ENCODE peak calls at places on chromosome 13, in nine cellular contexts. B, U, P, T, D, V, R, G and O are unnamed samples.

GRCh38 chr13:99256709-99257108 is 1.5 kb downstream of the GPR18 start:
- DNase-seq in B (no peak), U (no peak), P (peak; percentile 81), T (no peak), D (no peak), V (no peak), R (no peak), G (no peak), O (no peak)

GRCh38 chr13:75635621-75636338 is at the start of gene LMO7:
- DNase-seq in B (peak; percentile 71), U (no peak), P (peak; percentile 75), T (peak; percentile 9), D (peak; percentile 23), V (peak; percentile 6), R (peak; percentile 72), G (peak; percentile 53), O (peak; percentile 34)

GRCh38 chr13:87999791-88000190 is 328.6 kb downstream of the SLITRK5 start:
- DNase-seq in B (no peak), U (no peak), P (no peak), T (no peak), D (no peak), V (no peak), R (no peak), G (peak; percentile 18), O (no peak)

GRCh38 chr13:23356368-23356767 is 77.1 kb downstream of the SACS start:
- DNase-seq in B (no peak), U (no peak), P (no peak), T (no peak), D (no peak), V (no peak), R (no peak), G (no peak), O (no peak)

GRCh38 chr13:97329331-97329730 is 104.6 kb upstream of the RAP2A start:
- DNase-seq in B (no peak), U (no peak), P (peak; percentile 47), T (no peak), D (no peak), V (no peak), R (no peak), G (no peak), O (no peak)

GRCh38 chr13:34300559-34300958 is 482.6 kb downstream of the RFC3 start:
- DNase-seq in B (no peak), U (no peak), P (peak; percentile 55), T (no peak), D (no peak), V (no peak), R (no peak), G (no peak), O (no peak)

GRCh38 chr13:28710161-28710560 is 8.6 kb downstream of the SLC46A3 start:
- DNase-seq in B (peak; percentile 71), U (no peak), P (no peak), T (no peak), D (no peak), V (no peak), R (no peak), G (no peak), O (no peak)

GRCh38 chr13:106529415-106530208 is 5.8 kb downstream of the EFNB2 start:
- DNase-seq in B (no peak), U (no peak), P (no peak), T (no peak), D (peak; percentile 94), V (no peak), R (no peak), G (no peak), O (no peak)

GRCh38 chr13:59643906-59644626 is 519.7 kb downstream of the DIAPH3 start:
- DNase-seq in B (no peak), U (no peak), P (no peak), T (no peak), D (no peak), V (no peak), R (no peak), G (no peak), O (no peak)

GRCh38 chr13:27372896-27373295 is 51.5 kb upstream of the GTF3A start:
- DNase-seq in B (peak; percentile 72), U (no peak), P (no peak), T (no peak), D (peak; percentile 95), V (no peak), R (peak; percentile 78), G (no peak), O (no peak)

GRCh38 chr13:109369357-109370052 is 416.9 kb downstream of the IRS2 start:
- DNase-seq in B (no peak), U (peak; percentile 38), P (no peak), T (no peak), D (no peak), V (no peak), R (no peak), G (no peak), O (no peak)

GRCh38 chr13:51856027-51856736 is 5.6 kb upstream of the CCDC70 start:
- DNase-seq in B (no peak), U (no peak), P (no peak), T (no peak), D (no peak), V (no peak), R (no peak), G (no peak), O (no peak)

GRCh38 chr13:38350114-38350617 is 515 bp downstream of the UFM1 start:
- DNase-seq in B (peak; percentile 82), U (peak; percentile 26), P (peak; percentile 68), T (peak; percentile 23), D (peak; percentile 59), V (peak; percentile 59), R (peak; percentile 82), G (peak; percentile 37), O (no peak)

GRCh38 chr13:70732611-70733010 is 624.4 kb upstream of the KLHL1 start:
- DNase-seq in B (no peak), U (no peak), P (no peak), T (no peak), D (no peak), V (no peak), R (no peak), G (no peak), O (no peak)

GRCh38 chr13:32075150-32075851 is 43.7 kb downstream of the FRY start:
- DNase-seq in B (no peak), U (no peak), P (no peak), T (no peak), D (peak; percentile 95), V (no peak), R (no peak), G (no peak), O (no peak)

GRCh38 chr13:103222683-103223082 is 156.5 kb upstream of the SLC10A2 start:
- DNase-seq in B (no peak), U (no peak), P (no peak), T (no peak), D (no peak), V (no peak), R (no peak), G (no peak), O (no peak)